ENCODE peak calls at places on chromosomes 3 and 15, in five cellular contexts. R is nephron progenitor cell; T is CD4-positive, alpha-beta T cell; M is mesothelial cell of epicardium; L is GM23338. G is an unnamed sample.

GRCh38 chr3:151593923-151594322 is 133.1 kb upstream of the IGSF10 start:
- DNase-seq in L (no peak), T (no peak), R (no peak), M (no peak), G (no peak)

GRCh38 chr3:187211532-187212274 is 14.4 kb downstream of the RTP1 start:
- DNase-seq in R (no peak), L (no peak), T (no peak), M (no peak), G (no peak)

GRCh38 chr3:186472466-186473008 is 71.6 kb downstream of the CRYGS start:
- DNase-seq in L (no peak), M (no peak), R (no peak), T (no peak), G (no peak)

GRCh38 chr3:9552252-9552999 is 1.2 kb downstream of the LHFPL4 start:
- DNase-seq in R (peak), M (peak), T (peak), L (peak), G (peak)

GRCh38 chr3:170137971-170138370 is 43.6 kb downstream of the PHC3 start:
- DNase-seq in T (no peak), R (no peak), M (no peak), L (no peak), G (no peak)

GRCh38 chr15:58066042-58066867 is 744 bp upstream of the ALDH1A2 start:
- DNase-seq in R (peak), M (peak), T (no peak), L (peak), G (peak)

GRCh38 chr3:13535905-13536304 is 13.0 kb upstream of the FBLN2 start:
- DNase-seq in L (no peak), T (no peak), M (no peak), R (no peak), G (no peak)

GRCh38 chr3:56887402-56888025 is 85.8 kb upstream of the ARHGEF3 start:
- DNase-seq in L (no peak), T (no peak), M (no peak), R (no peak), G (no peak)

GRCh38 chr15:28098766-28099554 is at the start of gene OCA2:
- DNase-seq in L (peak), R (peak), T (peak), M (peak), G (peak)

GRCh38 chr3:31687020-31687802 is 154.5 kb downstream of the STT3B start:
- DNase-seq in M (no peak), R (no peak), T (no peak), L (peak), G (no peak)
- TF ChIP-seq CTCF in M (no peak), R (no peak), T (no peak), L (peak), G (peak)

DNA sequence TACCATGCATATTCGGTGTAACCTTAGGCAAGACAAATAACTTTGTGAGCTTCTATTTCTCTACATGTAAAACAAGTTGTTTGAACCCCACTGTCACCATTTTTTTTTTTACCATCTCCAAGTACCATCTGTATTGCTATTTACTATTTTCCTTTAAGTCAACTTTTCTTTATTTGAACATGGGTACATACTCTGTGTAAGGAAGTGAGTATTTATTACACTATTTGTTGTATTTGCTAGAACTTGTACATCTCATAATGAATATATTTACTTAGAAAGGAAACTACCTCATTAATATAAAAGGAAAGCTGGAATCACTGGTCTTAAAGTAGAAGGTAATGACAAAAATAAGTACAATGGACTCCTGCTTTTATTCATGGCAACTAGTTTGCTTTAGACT is 69.9 kb downstream of the WNT5A start:
- DNase-seq in R (no peak), T (no peak), M (no peak), L (no peak), G (no peak)
- TF ChIP-seq CTCF in R (no peak), T (no peak), M (no peak), L (no peak), G (no peak)

GRCh38 chr15:51737538-51738305 is at the start of gene LYSMD2:
- DNase-seq in T (peak), R (peak), M (no peak), L (peak), G (peak)

GRCh38 chr15:51735611-51736010 is 1.8 kb downstream of the LYSMD2 start:
- DNase-seq in M (no peak), L (no peak), R (no peak), T (peak), G (no peak)

GRCh38 chr15:51736069-51736468 is 1.4 kb downstream of the LYSMD2 start:
- DNase-seq in T (no peak), M (no peak), R (no peak), L (no peak), G (no peak)

GRCh38 chr15:51736646-51737537 is 563 bp downstream of the LYSMD2 start:
- DNase-seq in L (peak), M (no peak), R (no peak), T (peak), G (peak)

GRCh38 chr15:51735211-51735610 is 2.2 kb downstream of the LYSMD2 start:
- DNase-seq in L (no peak), R (no peak), T (no peak), M (no peak), G (no peak)
- TF ChIP-seq CTCF in L (peak), R (no peak), T (no peak), M (no peak), G (no peak)

GRCh38 chr3:111762535-111762934 is 96.5 kb upstream of the PHLDB2 start:
- DNase-seq in T (no peak), R (no peak), L (no peak), M (no peak), G (no peak)

GRCh38 chr3:111763101-111763500 is 96.0 kb upstream of the PHLDB2 start:
- DNase-seq in M (no peak), L (no peak), T (no peak), R (no peak), G (no peak)

GRCh38 chr3:111763968-111764367 is 95.1 kb upstream of the PHLDB2 start:
- DNase-seq in M (no peak), T (no peak), L (no peak), R (no peak), G (no peak)

GRCh38 chr3:111765136-111765535 is 93.9 kb upstream of the PHLDB2 start:
- DNase-seq in M (no peak), R (no peak), L (no peak), T (no peak), G (no peak)

DNA sequence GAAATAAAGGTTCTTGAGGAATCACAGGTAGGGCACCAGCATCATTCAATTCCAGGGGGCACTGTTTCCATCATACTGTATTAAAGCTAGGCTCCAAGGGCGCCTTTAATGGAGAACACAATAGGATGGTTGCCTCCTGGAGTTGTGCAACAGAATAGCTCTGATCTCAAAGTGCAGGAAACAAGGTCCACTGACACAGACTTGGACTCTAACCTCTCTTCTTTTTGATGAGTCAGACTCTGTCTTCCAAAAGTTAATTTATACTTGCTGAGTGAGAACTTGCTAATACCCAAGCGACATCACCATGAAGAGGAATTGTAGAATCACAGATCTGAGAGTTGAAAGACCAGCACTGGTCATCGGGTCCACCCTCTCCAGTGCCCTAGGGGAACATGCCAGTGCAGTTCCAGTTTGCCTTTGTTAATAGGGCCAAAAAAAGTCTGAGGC is 94.4 kb upstream of the PHLDB2 start:
- DNase-seq in M (no peak), R (no peak), L (peak), T (no peak), G (no peak)
- TF ChIP-seq CTCF in M (no peak), R (no peak), L (peak), T (no peak), G (no peak)

GRCh38 chr15:56930663-56931313 is 12.3 kb downstream of the TCF12 start:
- DNase-seq in L (no peak), M (no peak), T (no peak), R (no peak), G (no peak)

GRCh38 chr15:56929389-56929788 is 10.9 kb downstream of the TCF12 start:
- DNase-seq in R (no peak), L (no peak), T (no peak), M (no peak), G (no peak)

GRCh38 chr15:56929933-56930332 is 11.5 kb downstream of the TCF12 start:
- DNase-seq in L (no peak), R (no peak), M (no peak), T (no peak), G (no peak)

GRCh38 chr15:56931674-56932507 is 13.4 kb downstream of the TCF12 start:
- DNase-seq in L (no peak), R (no peak), M (no peak), T (no peak), G (no peak)

GRCh38 chr15:56927816-56928215 is 9.4 kb downstream of the TCF12 start:
- DNase-seq in M (no peak), L (peak), T (no peak), R (no peak), G (no peak)
- TF ChIP-seq CTCF in M (no peak), L (no peak), T (no peak), R (no peak), G (no peak)

GRCh38 chr3:24773798-24774197 is 279.1 kb upstream of the THRB start:
- DNase-seq in R (peak), L (peak), M (peak), T (no peak), G (peak)
- TF ChIP-seq CTCF in R (peak), L (peak), M (peak), T (no peak), G (peak)

GRCh38 chr3:14646589-14647413 is 4.8 kb upstream of the CCDC174 start:
- DNase-seq in M (no peak), R (no peak), T (no peak), L (peak), G (no peak)
- TF ChIP-seq CTCF in M (no peak), R (no peak), T (no peak), L (peak), G (no peak)